ENCODE peak calls at places on chromosome 12, in six cellular contexts. N, Y, S, U, Z and Q are unnamed samples.
A peak's percentile ranks its signal among the peaks of the same experiment; 100 is the strongest.

GRCh38 chr12:4943067-4943937 is 33.6 kb downstream of the KCNA1 start:
- DNase-seq in Y (no peak), S (no peak), Z (no peak), N (no peak), U (peak; percentile 94), Q (no peak)

GRCh38 chr12:42426733-42427132 is 100.8 kb downstream of the PPHLN1 start:
- DNase-seq in U (no peak), Y (peak; percentile 44), Z (peak; percentile 21), N (peak; percentile 94), S (peak; percentile 64), Q (no peak)

GRCh38 chr12:107641154-107641553 is 44.4 kb upstream of the PWP1 start:
- DNase-seq in Y (no peak), U (no peak), N (no peak), S (no peak), Z (no peak), Q (no peak)

GRCh38 chr12:13243516-13244070 is 47.1 kb downstream of the EMP1 start:
- DNase-seq in U (no peak), N (no peak), S (no peak), Y (no peak), Z (no peak), Q (no peak)

GRCh38 chr12:91885851-91886250 is 259.8 kb downstream of the BTG1 start:
- DNase-seq in N (no peak), Y (no peak), Z (no peak), S (peak; percentile 17), U (no peak), Q (no peak)

GRCh38 chr12:86729798-86730197 is 473.6 kb upstream of the MGAT4C start:
- DNase-seq in U (no peak), Z (no peak), Y (no peak), S (no peak), N (no peak), Q (no peak)

GRCh38 chr12:57693317-57693658 is 644 bp upstream of the OS9 start:
- DNase-seq in U (no peak), N (no peak), Z (no peak), S (no peak), Y (no peak), Q (no peak)

GRCh38 chr12:62123721-62124203 is 136.4 kb upstream of the USP15 start:
- DNase-seq in S (peak; percentile 31), Z (peak; percentile 11), N (peak; percentile 61), Y (peak; percentile 60), U (no peak), Q (peak; percentile 31)

GRCh38 chr12:113932411-113933196 is 33.5 kb downstream of the RBM19 start:
- DNase-seq in S (peak; percentile 21), N (peak; percentile 96), Y (no peak), Z (no peak), U (no peak), Q (peak; percentile 14)

GRCh38 chr12:12474471-12474928 is 88.2 kb downstream of the DUSP16 start:
- DNase-seq in S (no peak), U (no peak), Z (no peak), N (peak; percentile 54), Y (no peak), Q (no peak)

GRCh38 chr12:54459355-54459754 is 14.0 kb downstream of the GTSF1 start:
- DNase-seq in N (no peak), Z (no peak), Y (no peak), S (no peak), U (no peak), Q (no peak)

GRCh38 chr12:122871851-122872785 is 23.8 kb downstream of the VPS37B start:
- DNase-seq in Z (no peak), N (no peak), Y (peak; percentile 91), U (peak; percentile 52), S (peak; percentile 84), Q (no peak)

GRCh38 chr12:56993346-56993745 is 13.0 kb downstream of the ZBTB39 start:
- DNase-seq in Y (no peak), S (no peak), Z (no peak), U (no peak), N (no peak), Q (no peak)

GRCh38 chr12:188910-189621 is 24.9 kb downstream of the SLC6A12 start:
- DNase-seq in N (peak; percentile 49), S (peak; percentile 36), Z (peak; percentile 85), U (no peak), Y (peak; percentile 77), Q (no peak)

GRCh38 chr12:1804545-1805332 is 15.6 kb upstream of the LRTM2 start:
- DNase-seq in N (peak; percentile 90), Y (peak; percentile 86), Z (peak; percentile 93), U (peak; percentile 60), S (peak; percentile 85), Q (peak; percentile 69)

GRCh38 chr12:103779410-103780092 is 61.5 kb downstream of the NT5DC3 start:
- DNase-seq in Z (no peak), U (no peak), Y (no peak), N (no peak), S (no peak), Q (no peak)

GRCh38 chr12:42568952-42569916 is 20.3 kb downstream of the PRICKLE1 start:
- DNase-seq in Y (peak; percentile 67), S (peak; percentile 72), U (peak; percentile 38), N (peak; percentile 61), Z (no peak), Q (peak; percentile 30)

GRCh38 chr12:109130755-109131521 is 14.6 kb downstream of the ACACB start:
- DNase-seq in Y (peak; percentile 34), Z (no peak), U (no peak), N (no peak), S (no peak), Q (no peak)

GRCh38 chr12:72836184-72836583 is 564.0 kb downstream of the TRHDE start:
- DNase-seq in Z (no peak), N (no peak), U (no peak), S (no peak), Y (no peak), Q (no peak)

GRCh38 chr12:123599721-123600120 is 2.2 kb upstream of the DDX55 start:
- DNase-seq in S (no peak), Y (no peak), N (no peak), U (no peak), Z (no peak), Q (no peak)

GRCh38 chr12:9064815-9065606 is 50.7 kb downstream of the A2M start:
- DNase-seq in U (no peak), Y (no peak), Z (peak; percentile 60), N (no peak), S (peak; percentile 52), Q (peak; percentile 77)

GRCh38 chr12:28172434-28173030 is 17.7 kb upstream of the CCDC91 start:
- DNase-seq in S (peak; percentile 73), Z (peak; percentile 50), N (peak; percentile 69), Y (peak; percentile 54), U (no peak), Q (peak; percentile 39)

GRCh38 chr12:46387697-46388096 is 15.1 kb upstream of the SLC38A2 start:
- DNase-seq in N (no peak), Y (peak; percentile 26), Z (no peak), U (no peak), S (no peak), Q (no peak)

GRCh38 chr12:19150273-19150895 is 20.9 kb downstream of the PLEKHA5 start:
- DNase-seq in Z (no peak), S (no peak), U (no peak), N (no peak), Y (no peak), Q (no peak)

GRCh38 chr12:38544357-38545066 is 227.9 kb downstream of the ALG10B start:
- DNase-seq in N (no peak), Y (peak; percentile 6), U (no peak), S (no peak), Z (no peak), Q (no peak)

GRCh38 chr12:3931721-3932120 is 58.5 kb upstream of the PARP11 start:
- DNase-seq in Y (no peak), S (no peak), Z (no peak), N (no peak), U (no peak), Q (no peak)

GRCh38 chr12:117685115-117685926 is 283.5 kb downstream of the KSR2 start:
- DNase-seq in N (peak; percentile 39), S (peak; percentile 97), Y (peak; percentile 36), Z (peak; percentile 95), U (no peak), Q (peak; percentile 42)

GRCh38 chr12:96652870-96653269 is 163.5 kb downstream of the CFAP54 start:
- DNase-seq in S (no peak), Y (no peak), U (no peak), N (no peak), Z (no peak), Q (no peak)

GRCh38 chr12:14403711-14404164 is 38.3 kb downstream of the ATF7IP start:
- DNase-seq in Z (no peak), S (peak; percentile 77), N (no peak), U (peak; percentile 49), Y (no peak), Q (no peak)
- TF ChIP-seq MYC in Z (no peak), S (no peak), N (no peak), U (no peak), Y (no peak), Q (no peak)

GRCh38 chr12:52952082-52952801 is 3.3 kb downstream of the KRT18 start:
- DNase-seq in Y (no peak), N (peak; percentile 57), S (no peak), Z (no peak), U (no peak), Q (no peak)
- TF ChIP-seq MYC in Y (no peak), N (peak; percentile 49), S (no peak), Z (no peak), U (no peak), Q (no peak)

DNA sequence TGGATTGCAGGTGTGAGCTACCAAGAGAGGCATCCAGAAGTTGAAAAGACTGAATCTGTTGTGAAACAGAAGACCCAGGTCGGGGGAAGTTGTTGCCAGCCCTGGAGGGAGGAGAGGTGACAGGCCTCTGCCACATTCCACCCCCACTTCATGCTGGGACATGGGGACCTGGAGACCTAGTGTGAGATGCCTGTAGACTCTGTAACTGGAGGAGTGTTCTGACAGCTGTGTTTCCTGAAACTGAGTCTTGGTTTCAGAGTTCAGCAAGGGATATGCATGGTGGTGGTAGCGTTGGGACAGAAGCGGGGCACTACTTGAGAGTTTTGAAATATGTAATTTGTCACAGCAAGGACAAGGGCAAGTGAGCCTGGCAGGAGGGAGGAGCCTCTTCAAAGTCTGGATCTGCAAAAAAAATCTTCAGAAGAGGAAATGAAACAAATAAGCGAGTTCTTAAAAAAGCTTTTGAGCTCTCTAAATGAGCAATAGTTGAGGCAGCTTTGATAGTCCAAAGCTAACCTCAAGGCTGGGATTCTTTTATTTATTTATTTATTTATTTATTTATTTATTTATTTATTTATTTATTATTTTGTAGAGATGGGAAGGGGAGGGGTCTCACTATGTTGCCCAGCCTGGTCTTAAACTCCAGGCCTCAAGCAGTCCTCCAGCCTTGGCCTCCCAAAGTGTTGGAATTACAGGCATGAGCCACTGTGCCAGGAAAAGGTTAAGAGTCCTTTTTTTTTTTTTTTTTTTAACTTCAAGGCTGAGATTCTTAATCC is 58.9 kb upstream of the EEA1 start:
- DNase-seq in N (no peak), Z (no peak), U (peak; percentile 98), Y (peak; percentile 73), S (peak; percentile 34), Q (peak; percentile 45)
- TF ChIP-seq MYC in N (no peak), Z (no peak), U (no peak), Y (no peak), S (no peak), Q (no peak)

DNA sequence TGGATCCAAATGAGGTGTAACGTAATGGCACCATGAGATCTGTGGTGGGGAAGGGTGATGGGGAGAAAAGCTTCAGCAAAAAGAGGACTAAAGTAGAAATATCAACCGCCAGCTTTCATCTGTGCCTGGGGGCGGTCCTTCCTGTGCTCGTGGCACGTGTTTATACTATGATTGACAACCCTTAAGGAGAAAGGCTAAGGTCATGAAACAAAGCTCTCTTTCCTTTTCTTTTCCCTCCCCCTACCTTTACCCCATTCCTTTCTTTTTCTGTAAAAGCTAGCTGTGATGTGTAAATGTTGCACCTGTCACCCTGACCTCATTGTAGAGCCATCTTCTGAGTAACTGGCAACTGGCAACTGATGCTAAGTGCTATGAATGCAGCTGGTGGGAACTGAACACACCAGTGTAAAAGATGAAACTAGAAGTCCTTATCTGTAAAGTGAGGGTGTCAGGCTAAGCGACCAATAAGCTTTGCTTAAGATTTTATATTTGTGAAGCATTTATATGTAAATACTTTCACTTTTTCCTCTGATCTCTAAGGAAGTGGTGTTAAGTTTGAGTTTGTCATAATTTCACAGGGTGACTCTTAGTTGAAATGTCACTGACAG is 102.8 kb upstream of the BCAT1 start:
- DNase-seq in U (peak; percentile 84), N (peak; percentile 18), Z (no peak), S (no peak), Y (peak; percentile 78), Q (no peak)
- TF ChIP-seq MYC in U (no peak), N (no peak), Z (no peak), S (no peak), Y (peak; percentile 77), Q (no peak)